ENCODE peak calls at places on chromosomes 1 and 21, in four cellular contexts. V is psoas muscle, U is hepatocyte, R is cardiac fibroblast. C is an unnamed sample.
A peak's percentile ranks its signal among the peaks of the same experiment; 100 is the strongest.

GRCh38 chr1:205992218-205992882 is 10.8 kb downstream of the RAB7B start:
- DNase-seq in V (no peak), U (no peak), R (no peak), C (no peak)

GRCh38 chr1:211606327-211606913 is 27.5 kb upstream of the SLC30A1 start:
- DNase-seq in V (no peak), U (no peak), R (no peak), C (no peak)

GRCh38 chr1:200174525-200174924 is 147.0 kb downstream of the NR5A2 start:
- DNase-seq in V (no peak), U (no peak), R (no peak), C (no peak)

GRCh38 chr1:234591131-234591530 is 18.8 kb downstream of the IRF2BP2 start:
- DNase-seq in V (no peak), U (no peak), R (no peak), C (no peak)

GRCh38 chr1:39655578-39656268 is 16.2 kb downstream of the NT5C1A start:
- DNase-seq in V (no peak), U (no peak), R (no peak), C (no peak)

GRCh38 chr1:35524106-35524505 is 33.1 kb downstream of the KIAA0319L start:
- DNase-seq in V (no peak), U (no peak), R (no peak), C (no peak)

GRCh38 chr1:48013270-48013669 is 16.1 kb upstream of the TRABD2B start:
- DNase-seq in V (no peak), U (no peak), R (no peak), C (no peak)

GRCh38 chr1:187928288-187928687 is 1099.5 kb downstream of the PLA2G4A start:
- DNase-seq in V (no peak), U (peak; percentile 67), R (peak; percentile 39), C (peak; percentile 4)

GRCh38 chr1:205774277-205775014 is 836 bp downstream of the RAB29 start:
- DNase-seq in V (peak; percentile 19), U (peak; percentile 63), R (peak; percentile 15), C (peak; percentile 23)

GRCh38 chr1:173295391-173295790 is 88.3 kb upstream of the TNFSF4 start:
- DNase-seq in V (no peak), U (no peak), R (peak; percentile 34), C (no peak)

GRCh38 chr1:20402585-20403422 is 83.2 kb downstream of the CAMK2N1 start:
- DNase-seq in V (no peak), U (peak; percentile 42), R (no peak), C (no peak)

GRCh38 chr1:115184260-115184950 is 95.1 kb upstream of the TSPAN2 start:
- DNase-seq in V (no peak), U (no peak), R (no peak), C (peak; percentile 63)

GRCh38 chr1:168518201-168518689 is 25.6 kb downstream of the XCL2 start:
- DNase-seq in V (no peak), U (no peak), R (no peak), C (no peak)

GRCh38 chr1:88552226-88552625 is 131.8 kb upstream of the PKN2 start:
- DNase-seq in V (no peak), U (no peak), R (no peak), C (peak; percentile 1)

GRCh38 chr1:15969321-15969880 is 6.5 kb downstream of the ZBTB17 start:
- DNase-seq in V (no peak), U (no peak), R (no peak), C (no peak)
- TF ChIP-seq CTCF in V (no peak), U (no peak), R (no peak), C (no peak)

GRCh38 chr1:2530501-2531361 is 668 bp upstream of the HES5 start:
- DNase-seq in V (no peak), U (no peak), R (no peak), C (no peak)
- H3K4me3 ChIP-seq in V (peak overlapping the region; percentile 58), U (no peak overlapping the region), R (no peak overlapping the region), C (no peak overlapping the region)

GRCh38 chr1:58206749-58207148 is 339.8 kb downstream of the OMA1 start:
- DNase-seq in V (no peak), U (no peak), R (no peak), C (no peak)

GRCh38 chr1:58201492-58202106 is 344.9 kb downstream of the OMA1 start:
- DNase-seq in V (no peak), U (no peak), R (no peak), C (no peak)

GRCh38 chr1:58209578-58209977 is 336.9 kb downstream of the OMA1 start:
- DNase-seq in V (no peak), U (no peak), R (no peak), C (no peak)

GRCh38 chr1:58200437-58200836 is 346.1 kb downstream of the OMA1 start:
- DNase-seq in V (no peak), U (no peak), R (no peak), C (no peak)

GRCh38 chr1:58204284-58204683 is 342.2 kb downstream of the OMA1 start:
- DNase-seq in V (no peak), U (no peak), R (no peak), C (no peak)
- TF ChIP-seq CTCF in V (no peak), U (no peak), R (no peak), C (peak; percentile 29)

GRCh38 chr1:247966520-247967204 is 1.6 kb downstream of the OR2AK2 start:
- DNase-seq in V (no peak), U (no peak), R (no peak), C (no peak)
- H3K4me3 ChIP-seq in V (no peak overlapping the region), U (no peak overlapping the region), R (no peak overlapping the region), C (no peak overlapping the region)

DNA sequence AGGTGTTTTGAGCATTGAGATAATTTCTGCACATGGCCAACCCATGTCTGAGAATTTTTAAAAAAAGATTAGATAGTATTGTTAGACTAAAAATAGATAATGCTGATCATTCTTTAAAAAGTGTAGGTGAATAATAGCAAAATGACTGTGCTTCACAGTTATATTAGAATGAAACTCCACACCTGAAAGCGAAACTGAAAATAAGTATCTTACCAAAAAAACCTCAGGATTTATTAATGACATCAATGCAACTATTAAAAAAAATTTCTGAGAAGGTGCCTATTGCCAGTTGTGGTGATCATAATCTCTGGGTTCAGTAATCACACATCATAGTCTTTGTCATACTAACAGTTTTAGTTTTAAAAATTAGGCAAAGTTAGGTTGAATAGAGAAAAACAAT is 36.5 kb downstream of the PLA2G4A start:
- DNase-seq in V (no peak), U (no peak), R (no peak), C (no peak)
- TF ChIP-seq CTCF in V (no peak), U (no peak), R (no peak), C (no peak)

GRCh38 chr21:41763398-41763931 is 3.4 kb downstream of the RIPK4 start:
- DNase-seq in V (no peak), U (peak; percentile 51), R (no peak), C (no peak)

GRCh38 chr21:41763996-41764395 is 2.9 kb downstream of the RIPK4 start:
- DNase-seq in V (no peak), U (no peak), R (no peak), C (no peak)

GRCh38 chr21:41765393-41765950 is 1.4 kb downstream of the RIPK4 start:
- DNase-seq in V (no peak), U (no peak), R (no peak), C (no peak)

GRCh38 chr21:41766051-41766882 is 585 bp downstream of the RIPK4 start:
- DNase-seq in V (no peak), U (no peak), R (no peak), C (no peak)

GRCh38 chr21:41764558-41765392 is 2.1 kb downstream of the RIPK4 start:
- DNase-seq in V (no peak), U (peak; percentile 46), R (no peak), C (no peak)
- H3K4me3 ChIP-seq in V (no peak overlapping the region), U (peak overlapping the region; percentile 51), R (no peak overlapping the region), C (no peak overlapping the region)

GRCh38 chr1:183129921-183130675 is 56.0 kb upstream of the LAMC2 start:
- DNase-seq in V (peak; percentile 60), U (no peak), R (no peak), C (no peak)
- TF ChIP-seq CTCF in V (no peak), U (no peak), R (no peak), C (no peak)

GRCh38 chr21:46098303-46099141 is 610 bp downstream of the COL6A2 start:
- DNase-seq in V (peak; percentile 35), U (peak; percentile 37), R (no peak), C (no peak)
- H3K4me3 ChIP-seq in V (peak overlapping the region; percentile 66), U (peak overlapping the region; percentile 92), R (peak overlapping the region; percentile 75), C (peak overlapping the region; percentile 96)

DNA sequence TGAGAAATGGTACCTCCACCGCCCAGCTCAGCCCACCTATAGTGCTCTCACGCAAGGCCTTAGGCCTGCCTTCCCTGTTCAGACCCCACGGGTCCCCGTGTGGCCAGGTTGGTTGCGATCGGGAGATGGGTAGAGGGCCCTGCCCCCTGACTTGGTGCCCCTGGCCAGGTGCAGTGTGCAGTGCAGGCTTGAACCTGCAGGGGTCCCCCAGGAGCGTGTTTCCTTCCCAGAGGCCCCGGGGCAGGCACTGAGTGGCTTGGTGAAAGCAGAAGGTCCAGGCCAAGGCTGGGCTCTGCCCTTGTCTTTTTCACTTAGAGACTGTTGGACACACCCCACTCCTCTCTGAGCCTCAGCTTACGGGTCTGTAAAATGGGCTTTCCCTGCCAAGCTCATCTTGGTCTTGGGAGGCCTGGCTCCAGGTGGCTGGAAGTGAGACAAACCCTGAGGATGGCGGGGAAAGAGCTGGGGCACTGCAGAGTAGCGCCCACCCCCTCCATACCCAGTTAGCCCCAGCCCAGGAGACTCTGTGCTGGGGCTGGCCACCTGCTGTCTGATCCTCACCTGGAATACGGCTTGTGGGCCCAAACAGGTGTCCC is 9.3 kb upstream of the HES5 start:
- DNase-seq in V (no peak), U (no peak), R (no peak), C (no peak)
- TF ChIP-seq CTCF in V (no peak), U (no peak), R (peak; percentile 34), C (peak; percentile 11)

C was measured in foreskin fibroblast.